ENCODE peak calls at places on chromosomes 6 and 20, in nine cellular contexts. R, B, I, N, G, S, Y, X and F are unnamed samples.

GRCh38 chr20:53957421-53958172 is 112.8 kb downstream of the BCAS1 start:
- DNase-seq in R (peak; percentile 46), B (no peak), I (no peak), N (no peak), G (no peak), S (no peak), Y (no peak), X (no peak), F (no peak)

GRCh38 chr6:3229566-3230274 is 2.3 kb upstream of the TUBB2B start:
- DNase-seq in R (no peak), B (peak; percentile 33), I (no peak), N (no peak), G (no peak), S (no peak), Y (peak; percentile 75), X (peak; percentile 36), F (no peak)

GRCh38 chr6:23174781-23175361 is 605.5 kb downstream of the HDGFL1 start:
- DNase-seq in R (peak; percentile 97), B (no peak), I (peak; percentile 59), N (no peak), G (no peak), S (no peak), Y (no peak), X (peak; percentile 86), F (no peak)

GRCh38 chr20:62651285-62652021 is 9.2 kb downstream of the SLCO4A1 start:
- DNase-seq in R (no peak), B (peak; percentile 53), I (no peak), N (peak; percentile 92), G (peak; percentile 64), S (peak; percentile 82), Y (no peak), X (no peak), F (peak; percentile 84)

GRCh38 chr6:25882066-25882496 is 8.0 kb upstream of the SLC17A3 start:
- DNase-seq in R (no peak), B (no peak), I (peak; percentile 65), N (no peak), G (no peak), S (peak; percentile 45), Y (peak; percentile 51), X (no peak), F (peak; percentile 54)

GRCh38 chr6:90217621-90218496 is 78.8 kb downstream of the BACH2 start:
- DNase-seq in R (peak; percentile 22), B (no peak), I (no peak), N (no peak), G (no peak), S (no peak), Y (no peak), X (peak; percentile 74), F (no peak)

GRCh38 chr6:34243901-34244884 is 4.6 kb downstream of the SMIM29 start:
- DNase-seq in R (peak; percentile 98), B (peak; percentile 57), I (peak; percentile 90), N (no peak), G (peak; percentile 83), S (no peak), Y (no peak), X (peak; percentile 96), F (peak; percentile 79)

GRCh38 chr20:61444637-61445036 is 192.6 kb downstream of the CDH4 start:
- DNase-seq in R (no peak), B (no peak), I (no peak), N (no peak), G (no peak), S (no peak), Y (no peak), X (no peak), F (no peak)

GRCh38 chr6:164095056-164095455 is 680.5 kb downstream of the QKI start:
- DNase-seq in R (no peak), B (no peak), I (no peak), N (no peak), G (no peak), S (no peak), Y (no peak), X (no peak), F (no peak)

GRCh38 chr6:99841297-99841696 is 152.7 kb downstream of the MCHR2 start:
- DNase-seq in R (no peak), B (no peak), I (no peak), N (no peak), G (no peak), S (no peak), Y (no peak), X (no peak), F (no peak)

GRCh38 chr6:42571611-42572342 is 7.9 kb downstream of the UBR2 start:
- DNase-seq in R (peak; percentile 4), B (no peak), I (no peak), N (no peak), G (no peak), S (no peak), Y (no peak), X (peak; percentile 53), F (no peak)

GRCh38 chr20:50335105-50335504 is 144.5 kb downstream of the CEBPB start:
- DNase-seq in R (peak; percentile 27), B (no peak), I (peak; percentile 87), N (no peak), G (no peak), S (no peak), Y (peak; percentile 71), X (no peak), F (no peak)

GRCh38 chr6:14212632-14213031 is 95.1 kb downstream of the CD83 start:
- DNase-seq in R (no peak), B (no peak), I (no peak), N (no peak), G (no peak), S (no peak), Y (no peak), X (no peak), F (no peak)

GRCh38 chr20:53447271-53447670 is 146.4 kb downstream of the ZNF217 start:
- DNase-seq in R (no peak), B (no peak), I (no peak), N (no peak), G (no peak), S (no peak), Y (no peak), X (no peak), F (no peak)

GRCh38 chr20:5834436-5835005 is 84.3 kb downstream of the SHLD1 start:
- DNase-seq in R (no peak), B (no peak), I (no peak), N (no peak), G (no peak), S (no peak), Y (no peak), X (no peak), F (no peak)

GRCh38 chr20:11786108-11786507 is 131.6 kb upstream of the BTBD3 start:
- DNase-seq in R (no peak), B (no peak), I (no peak), N (no peak), G (no peak), S (no peak), Y (no peak), X (no peak), F (no peak)

GRCh38 chr20:60057123-60057865 is 99.1 kb downstream of the CDH26 start:
- DNase-seq in R (peak; percentile 24), B (peak; percentile 60), I (peak; percentile 77), N (no peak), G (peak; percentile 53), S (peak; percentile 39), Y (peak; percentile 82), X (peak; percentile 83), F (peak; percentile 81)

GRCh38 chr6:21900730-21901129 is 307.2 kb downstream of the SOX4 start:
- DNase-seq in R (peak; percentile 39), B (no peak), I (no peak), N (no peak), G (no peak), S (no peak), Y (no peak), X (peak; percentile 24), F (no peak)

GRCh38 chr6:119078449-119079287 is at the start of gene FAM184A:
- DNase-seq in R (peak; percentile 47), B (peak; percentile 50), I (peak; percentile 61), N (peak; percentile 50), G (peak; percentile 39), S (peak; percentile 38), Y (peak; percentile 89), X (peak; percentile 80), F (peak; percentile 80)

GRCh38 chr20:35491823-35492222 is 36.4 kb downstream of the CEP250 start:
- DNase-seq in R (no peak), B (no peak), I (no peak), N (no peak), G (no peak), S (no peak), Y (no peak), X (no peak), F (no peak)

GRCh38 chr6:2770171-2770570 is 5.0 kb downstream of the WRNIP1 start:
- DNase-seq in R (no peak), B (no peak), I (no peak), N (no peak), G (no peak), S (no peak), Y (no peak), X (no peak), F (no peak)

GRCh38 chr6:26199057-26199772 is 112.0 kb downstream of the HFE start:
- DNase-seq in R (peak; percentile 96), B (peak; percentile 54), I (peak; percentile 96), N (peak; percentile 78), G (no peak), S (peak; percentile 68), Y (peak; percentile 89), X (peak; percentile 95), F (peak; percentile 81)

GRCh38 chr6:3939964-3940363 is 90.8 kb downstream of the FAM50B start:
- DNase-seq in R (no peak), B (no peak), I (no peak), N (no peak), G (no peak), S (no peak), Y (no peak), X (no peak), F (no peak)

GRCh38 chr20:57652865-57653545 is 32.8 kb upstream of the ZBP1 start:
- DNase-seq in R (no peak), B (no peak), I (no peak), N (peak; percentile 33), G (no peak), S (no peak), Y (no peak), X (no peak), F (peak; percentile 61)

GRCh38 chr6:81752969-81753708 is 658 bp upstream of the TENT5A start:
- DNase-seq in R (peak; percentile 93), B (peak; percentile 28), I (peak; percentile 87), N (peak; percentile 65), G (peak; percentile 91), S (peak; percentile 91), Y (peak; percentile 85), X (peak; percentile 97), F (peak; percentile 96)

GRCh38 chr20:20211274-20211987 is 156.5 kb upstream of the INSM1 start:
- DNase-seq in R (no peak), B (no peak), I (peak; percentile 47), N (no peak), G (no peak), S (peak; percentile 54), Y (no peak), X (no peak), F (no peak)